ENCODE peak calls at places on chromosomes 2 and 18, in eight cellular contexts. E is iPS DF 6.9, H is fibroblast of lung, G is progenitor cell of endocrine pancreas, Y is GM20000, X is AG08396, B is mesendoderm, S is upper lobe of left lung. Q is an unnamed sample.
A peak's percentile ranks its signal among the peaks of the same experiment; 100 is the strongest.

GRCh38 chr2:136422512-136422911 is 304.6 kb upstream of the CXCR4 start:
- DNase-seq in E (no peak), H (no peak), G (no peak), Y (no peak), X (no peak), B (no peak), S (no peak), Q (no peak)

GRCh38 chr2:9358846-9359245 is 64.5 kb downstream of the ITGB1BP1 start:
- DNase-seq in E (no peak), H (no peak), G (no peak), Y (no peak), X (no peak), B (no peak), S (no peak), Q (no peak)

GRCh38 chr2:213664817-213665216 is 380.6 kb downstream of the SPAG16 start:
- DNase-seq in E (no peak), H (no peak), G (no peak), Y (no peak), X (no peak), B (no peak), S (no peak), Q (no peak)

GRCh38 chr2:190334479-190335224 is 8.7 kb upstream of the INPP1 start:
- DNase-seq in E (no peak), H (no peak), G (no peak), Y (no peak), X (no peak), B (no peak), S (no peak), Q (no peak)

GRCh38 chr2:167944825-167945659 is 302.4 kb downstream of the STK39 start:
- DNase-seq in E (no peak), H (peak; percentile 64), G (no peak), Y (no peak), X (no peak), B (no peak), S (no peak), Q (no peak)

GRCh38 chr2:41947701-41948396 is 100.0 kb upstream of the PKDCC start:
- DNase-seq in E (no peak), H (no peak), G (no peak), Y (no peak), X (no peak), B (peak; percentile 89), S (no peak), Q (no peak)

GRCh38 chr2:96618599-96619283 is 19.4 kb downstream of the KANSL3 start:
- DNase-seq in E (no peak), H (peak; percentile 50), G (no peak), Y (no peak), X (no peak), B (no peak), S (no peak), Q (no peak)

GRCh38 chr18:22408059-22408458 is 9.7 kb downstream of the CTAGE1 start:
- DNase-seq in E (no peak), H (no peak), G (no peak), Y (no peak), X (no peak), B (peak; percentile 24), S (no peak), Q (no peak)

GRCh38 chr2:75022516-75022915 is 64.1 kb downstream of the POLE4 start:
- DNase-seq in E (no peak), H (peak; percentile 72), G (no peak), Y (no peak), X (peak; percentile 22), B (no peak), S (no peak), Q (no peak)

GRCh38 chr2:216545359-216545758 is 46.7 kb downstream of the RPL37A start:
- DNase-seq in E (no peak), H (peak; percentile 71), G (no peak), Y (no peak), X (no peak), B (peak; percentile 22), S (no peak), Q (no peak)

GRCh38 chr2:126635281-126635680 is 20.7 kb upstream of the GYPC start:
- DNase-seq in E (no peak), H (no peak), G (no peak), Y (no peak), X (no peak), B (no peak), S (no peak), Q (no peak)

GRCh38 chr2:212936572-212936971 is 214.8 kb downstream of the IKZF2 start:
- DNase-seq in E (no peak), H (no peak), G (no peak), Y (no peak), X (no peak), B (no peak), S (peak; percentile 16), Q (no peak)

GRCh38 chr2:105806994-105807393 is 62.3 kb downstream of the NCK2 start:
- DNase-seq in E (no peak), H (no peak), G (no peak), Y (no peak), X (no peak), B (no peak), S (no peak), Q (no peak)

GRCh38 chr2:86017901-86018896 is 87.5 kb downstream of the POLR1A start:
- DNase-seq in E (no peak), H (peak; percentile 47), G (no peak), Y (no peak), X (no peak), B (no peak), S (peak; percentile 78), Q (peak; percentile 67)

GRCh38 chr2:26599387-26599786 is 41.8 kb downstream of the CIB4 start:
- DNase-seq in E (no peak), H (no peak), G (no peak), Y (no peak), X (no peak), B (no peak), S (no peak), Q (no peak)

GRCh38 chr2:38115216-38116012 is 39.5 kb upstream of the CYP1B1 start:
- DNase-seq in E (peak; percentile 71), H (peak; percentile 49), G (peak; percentile 78), Y (peak; percentile 74), X (peak; percentile 69), B (peak; percentile 91), S (no peak), Q (peak; percentile 87)

GRCh38 chr2:221070106-221070505 is 502.0 kb downstream of the EPHA4 start:
- DNase-seq in E (no peak), H (no peak), G (no peak), Y (no peak), X (no peak), B (no peak), S (no peak), Q (no peak)

GRCh38 chr2:99348173-99348572 is 11.0 kb downstream of the EIF5B start:
- DNase-seq in E (no peak), H (no peak), G (no peak), Y (peak; percentile 38), X (no peak), B (no peak), S (no peak), Q (no peak)

GRCh38 chr2:58866040-58866439 is 624.9 kb upstream of the FANCL start:
- DNase-seq in E (peak; percentile 48), H (no peak), G (no peak), Y (no peak), X (no peak), B (peak; percentile 81), S (no peak), Q (no peak)

GRCh38 chr2:71930073-71930681 is 217.5 kb downstream of the CYP26B1 start:
- DNase-seq in E (no peak), H (no peak), G (no peak), Y (no peak), X (peak; percentile 48), B (no peak), S (no peak), Q (no peak)

GRCh38 chr2:172929644-172930043 is 146.0 kb upstream of the MAP3K20 start:
- DNase-seq in E (no peak), H (no peak), G (no peak), Y (no peak), X (no peak), B (no peak), S (no peak), Q (no peak)

GRCh38 chr2:8657423-8658062 is 24.3 kb upstream of the ID2 start:
- DNase-seq in E (no peak), H (peak; percentile 40), G (no peak), Y (no peak), X (no peak), B (no peak), S (no peak), Q (no peak)

GRCh38 chr2:62293490-62294212 is 97.7 kb downstream of the B3GNT2 start:
- DNase-seq in E (no peak), H (peak; percentile 37), G (no peak), Y (no peak), X (peak; percentile 45), B (peak; percentile 92), S (peak; percentile 88), Q (peak; percentile 72)

GRCh38 chr18:55390898-55391297 is 197.1 kb downstream of the TCF4 start:
- DNase-seq in E (no peak), H (no peak), G (no peak), Y (no peak), X (no peak), B (peak; percentile 79), S (no peak), Q (no peak)

GRCh38 chr2:145258903-145259579 is 739.1 kb upstream of the ZEB2 start:
- DNase-seq in E (no peak), H (peak; percentile 81), G (no peak), Y (no peak), X (no peak), B (no peak), S (no peak), Q (no peak)

GRCh38 chr2:202361133-202361532 is 15.0 kb upstream of the BMPR2 start:
- DNase-seq in E (no peak), H (no peak), G (no peak), Y (no peak), X (no peak), B (no peak), S (no peak), Q (no peak)

GRCh38 chr2:206728277-206729199 is 10.3 kb upstream of the DYTN start:
- DNase-seq in E (no peak), H (peak; percentile 53), G (no peak), Y (no peak), X (no peak), B (no peak), S (no peak), Q (no peak)

GRCh38 chr18:76670564-76671288 is 151.6 kb upstream of the ZNF236 start:
- DNase-seq in E (no peak), H (no peak), G (no peak), Y (no peak), X (no peak), B (no peak), S (no peak), Q (no peak)